ENCODE peak calls at places on chromosomes 6 and 20, in six cellular contexts. Z is H4, A is glutamatergic neuron, G is psoas muscle, T is gastrocnemius medialis, X is GM19239. M is an unnamed sample.
A peak's percentile ranks its signal among the peaks of the same experiment; 100 is the strongest.

GRCh38 chr20:348972-349841 is 2.3 kb downstream of the NRSN2 start:
- DNase-seq in T (no peak), G (no peak), X (no peak), A (no peak), Z (no peak), M (no peak)

GRCh38 chr6:6176132-6176531 is 144.3 kb downstream of the F13A1 start:
- DNase-seq in Z (no peak), G (no peak), A (no peak), T (no peak), X (no peak), M (no peak)

GRCh38 chr20:37627060-37627766 is 66.6 kb upstream of the CTNNBL1 start:
- DNase-seq in A (no peak), G (peak; percentile 60), Z (peak; percentile 21), T (no peak), X (peak; percentile 28), M (no peak)

GRCh38 chr6:7088076-7088742 is 19.6 kb upstream of the RREB1 start:
- DNase-seq in G (no peak), T (no peak), Z (no peak), A (no peak), X (no peak), M (no peak)

GRCh38 chr6:51292659-51293058 is 474.0 kb downstream of the TFAP2B start:
- DNase-seq in A (no peak), T (no peak), G (no peak), Z (no peak), X (no peak), M (no peak)

GRCh38 chr6:11263185-11263817 is 30.8 kb upstream of the NEDD9 start:
- DNase-seq in Z (peak; percentile 94), X (no peak), T (peak; percentile 37), G (peak; percentile 70), A (no peak), M (peak; percentile 63)

GRCh38 chr6:155050311-155050710 is 55.2 kb downstream of the TIAM2 start:
- DNase-seq in Z (no peak), X (no peak), G (no peak), T (no peak), A (no peak), M (no peak)

GRCh38 chr6:29399525-29399924 is 4.1 kb downstream of the OR12D2 start:
- DNase-seq in Z (no peak), A (no peak), T (no peak), G (no peak), X (no peak), M (no peak)

GRCh38 chr6:126535585-126535984 is 195.7 kb downstream of the CENPW start:
- DNase-seq in Z (no peak), A (no peak), X (no peak), T (no peak), G (no peak), M (no peak)

GRCh38 chr6:80126657-80127350 is 20.3 kb downstream of the BCKDHB start:
- DNase-seq in A (no peak), T (no peak), X (no peak), Z (no peak), G (no peak), M (no peak)

GRCh38 chr6:170021579-170021978 is 269.3 kb downstream of the DLL1 start:
- DNase-seq in X (no peak), A (no peak), G (no peak), Z (no peak), T (no peak), M (no peak)

GRCh38 chr6:36840471-36841461 is 1.5 kb upstream of the CPNE5 start:
- DNase-seq in G (peak; percentile 69), Z (no peak), X (no peak), A (peak; percentile 50), T (peak; percentile 37), M (no peak)

M was measured in tibial artery.